ENCODE peak calls at places on chromosome 3, in five cellular contexts. Z, P, X, H and A are unnamed samples.

GRCh38 chr3:44682182-44682896 is 30.1 kb upstream of the ZNF502 start:
- DNase-seq in Z (no peak), H (no peak), P (no peak), X (no peak), A (no peak)

GRCh38 chr3:55244247-55244646 is 242.9 kb downstream of the WNT5A start:
- DNase-seq in H (no peak), X (no peak), Z (no peak), P (no peak), A (no peak)

GRCh38 chr3:148023994-148024393 is 614.8 kb downstream of the ZIC1 start:
- DNase-seq in X (no peak), Z (no peak), P (no peak), H (no peak), A (no peak)

GRCh38 chr3:126132751-126133511 is 47.5 kb downstream of the ALDH1L1 start:
- DNase-seq in P (no peak), X (peak), H (peak), Z (no peak), A (no peak)

GRCh38 chr3:29871087-29871486 is 590.2 kb downstream of the RBMS3 start:
- DNase-seq in Z (no peak), P (no peak), H (no peak), X (no peak), A (no peak)

GRCh38 chr3:162769559-162769958 is 1273.0 kb downstream of the OTOL1 start:
- DNase-seq in P (no peak), Z (no peak), H (no peak), X (no peak), A (no peak)

GRCh38 chr3:21705769-21706168 is 45.2 kb downstream of the ZNF385D start:
- DNase-seq in H (peak), P (no peak), Z (no peak), X (no peak), A (no peak)

GRCh38 chr3:131174752-131175151 is 148.1 kb downstream of the NEK11 start:
- DNase-seq in H (no peak), Z (no peak), X (no peak), P (no peak), A (no peak)

GRCh38 chr3:38805765-38806386 is 10.1 kb downstream of the SCN10A start:
- DNase-seq in X (peak), H (no peak), Z (peak), P (peak), A (peak)

GRCh38 chr3:174016186-174016585 is 618.6 kb downstream of the NLGN1 start:
- DNase-seq in P (no peak), X (no peak), Z (no peak), H (no peak), A (no peak)

GRCh38 chr3:59593380-59593779 is 543.6 kb upstream of the CFAP20DC start:
- DNase-seq in X (no peak), Z (no peak), P (no peak), H (no peak), A (no peak)

GRCh38 chr3:127549826-127550487 is 40.6 kb downstream of the TPRA1 start:
- DNase-seq in P (no peak), X (no peak), H (no peak), Z (no peak), A (no peak)

DNA sequence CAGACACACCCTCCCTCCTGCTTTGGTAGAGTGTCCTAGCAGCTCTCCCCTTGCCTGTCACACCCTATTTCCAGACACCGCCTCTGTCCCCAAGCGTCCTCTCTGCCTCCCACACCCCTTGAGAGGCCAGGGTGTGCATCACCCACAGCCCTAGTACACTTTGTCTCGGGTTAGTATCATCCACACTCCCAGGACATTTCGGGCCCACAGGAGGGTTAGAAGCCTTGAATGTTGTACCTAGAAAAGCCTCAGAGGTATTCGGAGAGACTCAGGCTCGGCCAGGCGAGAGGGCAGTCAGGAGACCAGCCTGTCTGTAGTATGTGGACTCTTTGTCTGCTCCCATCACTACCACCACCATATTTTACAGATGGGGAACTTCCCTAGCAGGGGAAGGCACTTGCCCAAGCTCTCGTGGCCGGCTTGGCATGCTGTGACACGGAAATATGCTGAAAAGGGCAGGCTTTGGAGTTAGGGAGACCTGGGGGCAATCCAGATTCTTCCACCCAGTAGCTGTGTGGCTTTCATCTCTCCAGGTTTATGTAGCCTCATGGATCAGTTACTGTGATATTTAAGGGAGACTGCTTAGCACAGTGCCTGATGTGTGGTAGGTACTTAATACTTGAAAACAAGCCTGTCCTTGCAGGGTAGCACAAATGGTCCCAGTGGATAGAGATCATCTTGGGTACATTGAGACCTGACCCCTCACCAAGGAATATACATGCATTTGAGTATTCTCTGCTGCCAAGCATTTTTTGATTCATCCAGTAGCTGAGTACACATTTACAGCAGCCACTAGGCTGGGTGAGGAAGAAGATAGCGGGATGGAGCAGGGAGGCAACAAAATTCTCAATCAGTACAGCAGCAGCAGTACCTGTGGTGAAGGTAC is 1.4 kb downstream of the TMEM43 start:
- DNase-seq in X (no peak), P (no peak), H (no peak), Z (no peak), A (no peak)
- TF ChIP-seq POLR2A in X (no peak), P (no peak), H (no peak), Z (no peak), A (no peak)

GRCh38 chr3:183253961-183254815 is 1.1 kb downstream of the B3GNT5 start:
- DNase-seq in X (peak), Z (no peak), P (no peak), H (peak), A (peak)

GRCh38 chr3:183252973-183253363 is at the start of gene B3GNT5:
- DNase-seq in Z (no peak), H (peak), X (peak), P (peak), A (no peak)

GRCh38 chr3:183252108-183252782 is 808 bp upstream of the B3GNT5 start:
- DNase-seq in Z (no peak), H (no peak), X (no peak), P (no peak), A (no peak)

GRCh38 chr3:183253364-183253960 is 409 bp downstream of the B3GNT5 start:
- DNase-seq in X (peak), Z (no peak), P (no peak), H (peak), A (no peak)

DNA sequence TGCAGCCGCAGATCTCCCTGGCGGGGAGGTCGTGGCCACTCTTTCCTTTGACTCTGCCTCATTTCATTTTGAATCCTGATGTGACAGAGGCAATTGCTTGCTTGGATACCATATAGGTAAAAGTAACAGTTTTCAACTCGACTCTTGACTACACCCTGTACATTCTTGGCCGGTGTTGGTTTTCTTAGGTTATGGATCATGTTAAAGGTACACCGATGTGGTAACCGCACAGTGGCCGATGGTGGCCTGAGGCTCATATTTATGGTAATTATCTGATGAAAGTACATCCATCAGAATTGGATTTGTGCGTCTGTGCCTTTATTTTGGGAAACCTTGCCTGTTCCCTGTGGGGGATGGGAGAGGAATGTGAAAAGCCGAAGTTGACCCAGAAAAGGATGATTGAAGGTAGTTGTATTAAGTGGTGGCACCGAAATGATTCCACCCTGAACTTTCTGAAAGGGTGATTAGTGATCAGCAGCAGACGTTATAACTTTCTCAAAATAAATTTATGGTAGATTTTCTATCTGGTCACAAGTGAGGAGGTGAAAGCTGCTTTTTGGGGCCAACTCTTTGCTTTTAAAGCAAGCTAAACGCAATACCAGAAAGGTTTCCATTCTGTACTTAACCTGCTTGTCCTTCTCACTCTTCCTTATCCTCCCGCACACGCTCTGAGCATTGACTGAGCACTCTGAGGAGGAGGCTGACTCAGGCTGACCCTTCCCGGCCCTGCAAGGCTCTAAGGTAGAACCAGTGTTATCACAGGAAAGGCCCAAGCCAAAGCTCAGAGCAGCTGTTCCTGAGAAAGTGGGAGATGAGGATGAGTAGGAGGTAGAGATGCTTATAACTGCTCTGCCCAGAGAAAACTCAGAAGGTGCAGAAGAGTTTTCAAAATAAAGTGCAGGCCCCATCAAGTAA is 2.0 kb downstream of the B3GNT5 start:
- DNase-seq in P (no peak), X (no peak), H (peak), Z (no peak), A (no peak)
- TF ChIP-seq POLR2AphosphoS5 in P (no peak), X (no peak), H (peak), Z (no peak), A (no peak)

DNA sequence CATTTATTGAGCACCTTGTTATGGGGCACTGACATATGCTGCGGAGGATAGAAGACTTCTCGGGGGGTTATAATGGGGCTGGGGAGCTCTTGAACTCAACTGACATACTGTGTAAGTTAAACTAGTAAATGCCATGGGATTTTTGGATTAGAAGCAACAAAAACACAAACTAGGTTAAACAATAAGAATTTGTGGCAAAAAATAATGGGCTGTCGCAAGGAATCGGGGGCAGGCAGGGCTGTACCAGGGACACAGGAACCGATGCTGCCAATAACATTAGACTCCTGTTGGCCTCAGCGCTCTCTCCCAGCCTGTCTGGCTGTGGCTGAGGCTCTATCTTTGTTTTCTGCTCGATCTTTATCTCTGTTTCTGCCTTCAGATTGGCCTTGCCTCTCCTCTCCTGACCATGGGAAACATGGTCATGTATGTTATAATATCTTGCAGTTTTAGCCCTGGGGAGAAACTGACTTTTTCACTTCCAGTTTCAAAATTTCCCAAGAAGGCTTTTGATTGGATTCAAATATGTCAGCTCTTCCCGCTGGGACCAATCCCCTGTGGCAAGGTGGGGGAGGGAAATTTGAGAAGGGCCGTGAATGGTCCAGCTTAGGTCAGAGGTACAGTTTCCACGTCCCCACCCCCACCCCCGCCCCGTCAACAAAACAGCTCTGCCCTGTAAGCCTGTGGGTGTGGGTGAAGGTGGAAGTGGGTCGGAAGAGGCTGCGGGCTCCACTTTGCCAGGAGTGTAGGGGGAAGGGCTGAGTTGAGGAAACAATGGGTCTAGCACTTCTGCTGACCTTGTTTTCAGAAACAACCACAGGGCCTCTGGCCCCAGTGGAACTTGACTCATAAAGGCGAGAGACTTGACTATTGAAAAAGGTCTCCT is 161.0 kb upstream of the TBL1XR1 start:
- DNase-seq in H (peak), Z (peak), X (peak), P (peak), A (peak)
- TF ChIP-seq POLR2A in H (no peak), Z (no peak), X (no peak), P (no peak), A (no peak)

GRCh38 chr3:194134757-194135515 is 1.0 kb upstream of the HES1 start:
- DNase-seq in X (peak), H (peak), Z (peak), P (peak), A (peak)

GRCh38 chr3:194132465-194133358 is 3.2 kb upstream of the HES1 start:
- DNase-seq in X (no peak), Z (peak), H (no peak), P (no peak), A (no peak)

GRCh38 chr3:194135516-194135805 is 487 bp upstream of the HES1 start:
- DNase-seq in Z (no peak), P (no peak), X (no peak), H (no peak), A (no peak)

GRCh38 chr3:194134231-194134756 is 1.7 kb upstream of the HES1 start:
- DNase-seq in Z (no peak), P (no peak), X (peak), H (peak), A (peak)

DNA sequence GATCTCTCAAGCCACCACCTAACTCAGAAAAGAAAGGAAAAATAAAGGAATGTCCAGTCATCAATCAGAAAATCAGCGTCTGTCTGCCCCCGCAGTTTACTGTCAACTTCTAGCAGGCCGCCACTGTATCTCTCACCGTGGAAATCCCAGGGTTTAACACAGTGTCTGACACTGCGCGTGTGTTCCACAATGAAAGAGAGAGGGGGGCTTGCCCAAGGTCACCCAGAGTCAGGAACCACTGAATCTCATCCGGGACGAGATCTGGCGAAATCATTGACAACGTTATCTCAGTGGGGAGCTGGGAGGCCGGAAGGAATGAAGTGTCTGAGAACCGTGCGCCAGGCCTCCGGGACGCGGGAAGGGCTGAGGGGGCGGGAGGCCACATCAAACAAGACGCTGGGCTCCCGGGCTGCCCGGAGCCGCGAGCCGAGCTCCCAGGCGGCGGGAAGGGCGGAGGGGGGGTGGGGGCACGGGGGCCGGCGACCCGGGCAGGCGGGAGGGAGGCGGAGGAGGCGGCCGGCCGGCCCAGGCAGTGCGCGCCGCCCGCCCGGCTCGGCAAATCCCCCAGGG is 2.2 kb upstream of the HES1 start:
- DNase-seq in P (no peak), H (peak), X (peak), Z (peak), A (no peak)
- TF ChIP-seq POLR2AphosphoS5 in P (no peak), H (no peak), X (no peak), Z (peak), A (no peak)

GRCh38 chr3:112392393-112393359 is 59.7 kb downstream of the CD200 start:
- DNase-seq in P (no peak), H (no peak), Z (no peak), X (no peak), A (no peak)

GRCh38 chr3:112388972-112389371 is 56.0 kb downstream of the CD200 start:
- DNase-seq in Z (no peak), X (no peak), P (no peak), H (no peak), A (no peak)

GRCh38 chr3:112389961-112390360 is 57.0 kb downstream of the CD200 start:
- DNase-seq in P (no peak), X (no peak), Z (no peak), H (no peak), A (no peak)

GRCh38 chr3:112391648-112392047 is 58.7 kb downstream of the CD200 start:
- DNase-seq in X (no peak), H (no peak), P (no peak), Z (no peak), A (no peak)

GRCh38 chr3:112390783-112391641 is 58.1 kb downstream of the CD200 start:
- DNase-seq in X (no peak), Z (no peak), P (no peak), H (no peak), A (no peak)
- TF ChIP-seq POLR2A in X (no peak), Z (no peak), P (no peak), H (no peak), A (no peak)

GRCh38 chr3:71395470-71395869 is 188.1 kb downstream of the FOXP1 start:
- DNase-seq in X (no peak), Z (no peak), P (no peak), H (no peak), A (no peak)
- TF ChIP-seq POLR2AphosphoS5 in X (no peak), Z (no peak), P (no peak), H (no peak), A (no peak)